ENCODE peak calls at places on chromosomes 7 and 10, in six cellular contexts. D is ureter, T is fibroblast of gingiva, Y is NCI-H1694 treated with DMSO at 0.1 percent for 48 hours, F is HFFc6, X is kidney glomerular epithelial cell. P is an unnamed sample.

GRCh38 chr7:34198089-34198686 is 292.8 kb downstream of the BMPER start:
- DNase-seq in F (peak), D (no peak), X (no peak), T (no peak), Y (no peak), P (no peak)

GRCh38 chr7:20307901-20308300 is 22.8 kb upstream of the ITGB8 start:
- DNase-seq in X (no peak), D (no peak), F (no peak), T (peak), Y (no peak), P (no peak)

GRCh38 chr7:43577485-43577951 is 5.4 kb upstream of the STK17A start:
- DNase-seq in D (no peak), X (no peak), T (no peak), Y (no peak), F (no peak), P (no peak)

GRCh38 chr7:90574136-90574819 is 21.8 kb upstream of the CDK14 start:
- DNase-seq in Y (no peak), D (no peak), F (no peak), X (no peak), T (no peak), P (no peak)

GRCh38 chr7:28984219-28984618 is 26.1 kb upstream of the TRIL start:
- DNase-seq in X (no peak), Y (no peak), F (no peak), D (no peak), T (no peak), P (no peak)

GRCh38 chr7:2729043-2729892 is 41.3 kb downstream of the AMZ1 start:
- DNase-seq in X (no peak), D (peak), Y (no peak), T (no peak), F (no peak), P (no peak)

GRCh38 chr10:29136401-29136800 is 152.5 kb upstream of the LYZL1 start:
- DNase-seq in Y (no peak), T (no peak), D (no peak), F (no peak), X (no peak), P (no peak)

GRCh38 chr10:125633517-125633999 is 49.4 kb downstream of the TEX36 start:
- DNase-seq in Y (no peak), X (no peak), D (no peak), T (no peak), F (no peak), P (no peak)

GRCh38 chr7:36814311-36814710 is 90.0 kb upstream of the AOAH start:
- DNase-seq in Y (no peak), X (no peak), D (no peak), T (no peak), F (no peak), P (no peak)

GRCh38 chr10:30857803-30858202 is 173.9 kb downstream of the ZNF438 start:
- DNase-seq in Y (no peak), F (no peak), D (peak), T (peak), X (no peak), P (no peak)

GRCh38 chr10:79943871-79944270 is 5.0 kb downstream of the SFTPD start:
- DNase-seq in F (no peak), T (no peak), X (no peak), D (no peak), Y (no peak), P (no peak)

GRCh38 chr10:84825330-84825729 is 496.9 kb downstream of the CCSER2 start:
- DNase-seq in X (peak), Y (no peak), T (no peak), D (no peak), F (peak), P (no peak)

GRCh38 chr7:101299511-101300464 is 21.8 kb downstream of the IFT22 start:
- DNase-seq in T (no peak), X (no peak), F (no peak), Y (no peak), D (no peak), P (no peak)